ENCODE peak calls at places on chromosomes 4 and X, in seven cellular contexts. I is AG10803; D is effector memory CD4-positive, alpha-beta T cell; J is lower leg skin; E is cardiac fibroblast; A is astrocyte of the cerebellum; F is AG04450. Y is an unnamed sample.

GRCh38 chr4:8129785-8130184 is 28.8 kb downstream of the ABLIM2 start:
- DNase-seq in I (no peak), D (no peak), J (no peak), E (no peak), A (no peak), F (no peak), Y (no peak)

GRCh38 chrX:42398967-42399631 is 378.9 kb downstream of the PPP1R2C start:
- DNase-seq in I (no peak), D (no peak), J (no peak), E (peak), A (no peak), F (no peak), Y (no peak)

GRCh38 chr4:103032575-103032974 is 13.1 kb upstream of the SLC9B1 start:
- DNase-seq in I (peak), D (no peak), J (no peak), E (peak), A (peak), F (no peak), Y (peak)

GRCh38 chrX:106898462-106898861 is 4.7 kb downstream of the RIPPLY1 start:
- DNase-seq in I (peak), D (no peak), J (no peak), E (peak), A (peak), F (no peak), Y (peak)

GRCh38 chr4:100118213-100118612 is 72.1 kb downstream of the DDIT4L start:
- DNase-seq in I (no peak), D (no peak), J (no peak), E (peak), A (no peak), F (no peak), Y (no peak)

GRCh38 chr4:37138019-37138653 is 106.4 kb upstream of the NWD2 start:
- DNase-seq in I (no peak), D (no peak), J (no peak), E (no peak), A (no peak), F (no peak), Y (no peak)

GRCh38 chr4:150799207-150799606 is 215.9 kb downstream of the LRBA start:
- DNase-seq in I (no peak), D (no peak), J (no peak), E (peak), A (no peak), F (no peak), Y (no peak)

GRCh38 chrX:69556094-69557011 is 52.2 kb downstream of the NALF2 start:
- DNase-seq in I (no peak), D (no peak), J (no peak), E (peak), A (no peak), F (no peak), Y (peak)

GRCh38 chr4:154082760-154083530 is 294.1 kb upstream of the SFRP2 start:
- DNase-seq in I (peak), D (no peak), J (no peak), E (peak), A (peak), F (no peak), Y (peak)

GRCh38 chr4:83054928-83055327 is 19.9 kb downstream of the COPS4 start:
- DNase-seq in I (peak), D (no peak), J (no peak), E (peak), A (peak), F (no peak), Y (peak)

GRCh38 chrX:45191383-45191782 is 9.3 kb downstream of the DIPK2B start:
- DNase-seq in I (no peak), D (no peak), J (no peak), E (no peak), A (no peak), F (no peak), Y (peak)
- H3K4me3 ChIP-seq in I (no peak), D (no peak), J (no peak), E (no peak), A (no peak), F (no peak), Y (peak)

DNA sequence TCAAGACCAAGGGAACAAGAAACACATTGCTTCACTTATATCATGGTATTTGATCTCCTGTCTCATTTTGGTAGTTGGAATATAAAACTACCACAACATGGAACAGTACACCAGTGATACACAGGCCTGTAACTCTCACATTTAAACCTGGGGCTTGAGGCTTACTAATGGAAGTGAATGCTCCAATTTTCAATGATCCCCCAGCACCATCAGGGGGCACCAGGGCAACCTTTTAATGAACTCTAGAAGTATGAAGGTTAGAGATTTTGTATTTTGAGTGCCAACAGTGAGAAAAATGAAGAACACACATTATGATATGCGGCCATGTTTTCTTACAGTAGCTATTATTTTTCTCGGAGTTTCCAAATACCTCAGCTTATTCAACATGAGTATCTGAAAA is 50.7 kb downstream of the C4orf33 start:
- DNase-seq in I (no peak), D (no peak), J (no peak), E (no peak), A (no peak), F (no peak), Y (no peak)
- H3K4me3 ChIP-seq in I (no peak), D (no peak), J (no peak), E (no peak), A (no peak), F (no peak), Y (no peak)

GRCh38 chrX:153845842-153846241 is 15.5 kb upstream of the PDZD4 start:
- DNase-seq in I (no peak), D (no peak), J (no peak), E (peak), A (no peak), F (no peak), Y (no peak)

GRCh38 chrX:153848325-153848724 is 18.0 kb upstream of the PDZD4 start:
- DNase-seq in I (no peak), D (no peak), J (no peak), E (no peak), A (no peak), F (no peak), Y (no peak)

GRCh38 chrX:153845195-153845594 is 14.9 kb upstream of the PDZD4 start:
- DNase-seq in I (no peak), D (no peak), J (no peak), E (no peak), A (no peak), F (no peak), Y (peak)

GRCh38 chrX:153844509-153845082 is 14.3 kb upstream of the PDZD4 start:
- DNase-seq in I (no peak), D (no peak), J (no peak), E (no peak), A (no peak), F (no peak), Y (no peak)
- H3K4me3 ChIP-seq in I (no peak), D (no peak), J (no peak), E (no peak), A (no peak), F (no peak), Y (no peak)

GRCh38 chrX:24693453-24694202 is at the start of gene POLA1:
- DNase-seq in I (peak), D (peak), J (peak), E (peak), A (peak), F (peak), Y (peak)
- H3K4me3 ChIP-seq in I (peak), D (peak), J (peak), E (peak), A (peak), F (peak), Y (peak)

GRCh38 chr4:38141808-38142500 is 181.8 kb downstream of the PTTG2 start:
- DNase-seq in I (peak), D (no peak), J (peak), E (peak), A (no peak), F (no peak), Y (no peak)
- H3K4me3 ChIP-seq in I (no peak), D (no peak), J (no peak), E (no peak), A (no peak), F (no peak), Y (no peak)